ENCODE peak calls at places on chromosomes 7 and 10, in six cellular contexts. O, R, Y, K, V and L are unnamed samples.

GRCh38 chr10:11472158-11472753 is 139.2 kb downstream of the USP6NL start:
- DNase-seq in O (peak), K (peak), R (peak), V (no peak), Y (no peak), L (peak)

GRCh38 chr10:15455456-15455855 is 84.4 kb upstream of the FAM171A1 start:
- DNase-seq in V (no peak), Y (no peak), O (no peak), K (no peak), R (no peak), L (no peak)

GRCh38 chr10:69179089-69179742 is 818 bp upstream of the SUPV3L1 start:
- DNase-seq in Y (no peak), K (no peak), R (no peak), V (no peak), O (no peak), L (no peak)

GRCh38 chr7:124101173-124101768 is 68.4 kb upstream of the TMEM229A start:
- DNase-seq in R (peak), O (peak), Y (no peak), V (no peak), K (no peak), L (peak)

GRCh38 chr10:123742751-123743440 is 76.7 kb downstream of the GPR26 start:
- DNase-seq in V (no peak), R (no peak), Y (no peak), K (no peak), O (no peak), L (no peak)

GRCh38 chr10:90862908-90863514 is 5.2 kb upstream of the HTR7 start:
- DNase-seq in Y (no peak), K (no peak), O (no peak), R (peak), V (no peak), L (peak)

GRCh38 chr7:138865843-138866242 is 67.8 kb upstream of the ATP6V0A4 start:
- DNase-seq in R (no peak), O (peak), Y (no peak), K (no peak), V (no peak), L (no peak)

GRCh38 chr10:48981310-48981907 is 41.8 kb upstream of the LRRC18 start:
- DNase-seq in R (peak), K (peak), Y (no peak), V (peak), O (peak), L (peak)

GRCh38 chr10:129491123-129491734 is 24.2 kb downstream of the MGMT start:
- DNase-seq in R (peak), O (no peak), Y (no peak), K (no peak), V (no peak), L (peak)

GRCh38 chr10:49283491-49283890 is 15.5 kb upstream of the C10orf71 start:
- DNase-seq in Y (no peak), O (no peak), R (no peak), V (peak), K (no peak), L (no peak)

GRCh38 chr10:91613411-91614253 is 19.2 kb downstream of the PPP1R3C start:
- DNase-seq in V (no peak), O (peak), Y (peak), K (peak), R (peak), L (peak)

GRCh38 chr7:29793507-29793906 is 12.8 kb upstream of the WIPF3 start:
- DNase-seq in V (no peak), Y (no peak), O (no peak), R (no peak), K (no peak), L (no peak)

GRCh38 chr7:151631149-151631967 is 111.7 kb upstream of the RHEB start:
- DNase-seq in O (no peak), R (no peak), Y (no peak), K (no peak), V (no peak), L (no peak)

GRCh38 chr10:581776-582330 is 107.6 kb downstream of the DIP2C start:
- DNase-seq in R (no peak), K (no peak), Y (no peak), V (no peak), O (no peak), L (no peak)

GRCh38 chr10:79282388-79282787 is 64.9 kb upstream of the PPIF start:
- DNase-seq in V (no peak), K (no peak), O (no peak), Y (no peak), R (no peak), L (no peak)

GRCh38 chr10:70622981-70623844 is 20.7 kb upstream of the PRF1 start:
- DNase-seq in O (no peak), V (no peak), R (peak), Y (no peak), K (no peak), L (peak)

GRCh38 chr10:126634915-126635314 is 35.6 kb downstream of the C10orf90 start:
- DNase-seq in V (no peak), O (no peak), R (no peak), Y (no peak), K (peak), L (no peak)

GRCh38 chr7:26426096-26426495 is 134.4 kb downstream of the SNX10 start:
- DNase-seq in Y (no peak), V (no peak), K (no peak), O (no peak), R (no peak), L (no peak)

GRCh38 chr10:97713828-97714400 is 384 bp downstream of the MARVELD1 start:
- DNase-seq in V (no peak), R (peak), K (no peak), O (peak), Y (no peak), L (peak)

GRCh38 chr10:15262036-15262713 is 93.7 kb upstream of the NMT2 start:
- DNase-seq in K (no peak), O (no peak), V (no peak), R (peak), Y (no peak), L (peak)

GRCh38 chr7:30469303-30469702 is 9.3 kb downstream of the NOD1 start:
- DNase-seq in K (peak), V (peak), Y (peak), R (peak), O (peak), L (peak)

GRCh38 chr7:148546857-148547256 is 43.7 kb upstream of the C7orf33 start:
- DNase-seq in K (no peak), R (no peak), Y (no peak), O (no peak), V (no peak), L (no peak)

GRCh38 chr10:70255329-70256299 is 22.4 kb upstream of the PPA1 start:
- DNase-seq in V (no peak), Y (no peak), K (no peak), R (peak), O (peak), L (peak)

GRCh38 chr7:21099432-21099831 is 312.7 kb upstream of the SP8 start:
- DNase-seq in V (no peak), K (no peak), R (no peak), O (no peak), Y (no peak), L (no peak)

GRCh38 chr10:76282122-76283030 is 851.0 kb downstream of the LRMDA start:
- DNase-seq in V (no peak), O (no peak), R (peak), K (no peak), Y (no peak), L (peak)

GRCh38 chr10:114401195-114401741 is 3.0 kb downstream of the AFAP1L2 start:
- DNase-seq in V (no peak), K (peak), R (peak), O (no peak), Y (no peak), L (peak)

GRCh38 chr7:129914536-129915272 is 38.1 kb downstream of the UBE2H start:
- DNase-seq in R (peak), O (no peak), V (no peak), K (no peak), Y (no peak), L (peak)

GRCh38 chr7:32043688-32044087 is 26.5 kb downstream of the PDE1C start:
- DNase-seq in V (no peak), Y (peak), R (peak), K (no peak), O (no peak), L (peak)

GRCh38 chr7:152142976-152143665 is 117.6 kb downstream of the GALNT11 start:
- DNase-seq in R (no peak), Y (no peak), O (no peak), V (no peak), K (no peak), L (no peak)

GRCh38 chr7:22267989-22268615 is 88.9 kb downstream of the RAPGEF5 start:
- DNase-seq in Y (peak), K (no peak), R (no peak), O (no peak), V (no peak), L (peak)

GRCh38 chr10:116490028-116490662 is 55.6 kb upstream of the PNLIP start:
- DNase-seq in V (no peak), Y (no peak), R (peak), K (peak), O (no peak), L (peak)

GRCh38 chr10:94383515-94383914 is 18.8 kb upstream of the TBC1D12 start:
- DNase-seq in V (no peak), Y (no peak), K (no peak), O (no peak), R (no peak), L (no peak)

GRCh38 chr10:32104181-32104580 is 48.0 kb upstream of the KIF5B start:
- DNase-seq in K (no peak), R (peak), Y (no peak), O (no peak), V (no peak), L (peak)

GRCh38 chr7:39465055-39465929 is 100.9 kb upstream of the YAE1 start:
- DNase-seq in O (peak), V (no peak), K (peak), Y (peak), R (peak), L (peak)

GRCh38 chr7:105098863-105099515 is 85.0 kb downstream of the KMT2E start:
- DNase-seq in K (no peak), Y (no peak), R (no peak), O (no peak), V (no peak), L (no peak)

GRCh38 chr10:25113231-25114035 is 61.4 kb upstream of the GPR158 start:
- DNase-seq in R (peak), K (peak), O (peak), V (peak), Y (no peak), L (peak)

GRCh38 chr7:49980414-49980813 is 112.6 kb downstream of the ZPBP start:
- DNase-seq in R (no peak), O (no peak), V (no peak), Y (no peak), K (no peak), L (no peak)

GRCh38 chr10:33330543-33331019 is 3.9 kb downstream of the NRP1 start:
- DNase-seq in K (peak), V (peak), O (peak), Y (no peak), R (peak), L (peak)
- H3K4me3 ChIP-seq in K (peak), V (peak), O (peak), Y (peak), R (peak), L (peak)

DNA sequence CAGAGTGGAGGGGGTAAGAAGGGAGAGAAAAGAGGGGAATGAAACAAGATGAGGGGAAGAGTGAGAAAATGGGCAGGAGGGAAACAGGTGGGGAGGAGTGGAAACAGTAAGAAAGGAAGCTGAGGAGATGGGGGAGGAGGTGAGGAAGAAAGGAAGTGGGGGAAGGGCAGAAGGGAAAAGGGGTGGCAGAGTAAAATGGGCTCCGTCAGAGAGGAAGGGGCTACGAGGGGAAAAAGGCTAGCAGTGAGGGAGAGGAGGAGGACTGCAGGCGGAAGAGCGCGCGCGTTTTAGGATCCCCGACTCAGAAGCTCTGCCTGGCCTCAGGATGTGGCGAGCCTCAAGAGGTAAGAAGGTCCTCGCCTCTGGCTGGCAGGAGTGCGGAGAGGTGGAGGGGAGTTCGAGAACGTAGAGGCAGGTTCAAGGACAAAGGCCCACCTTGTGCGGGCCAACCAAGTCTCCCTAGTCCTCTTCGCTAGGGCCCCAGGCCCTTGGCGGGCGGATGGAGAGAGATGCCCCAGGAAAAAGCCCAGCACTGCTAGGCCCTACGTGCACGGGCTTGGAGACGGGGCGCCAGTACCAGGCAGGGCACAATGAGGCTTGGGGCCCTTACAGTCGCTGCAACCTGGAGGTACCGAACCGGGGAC is 5.8 kb upstream of the NKX2-3 start:
- DNase-seq in Y (no peak), V (no peak), R (no peak), O (no peak), K (no peak), L (no peak)
- H3K4me3 ChIP-seq in Y (no peak), V (no peak), R (no peak), O (no peak), K (no peak), L (no peak)

GRCh38 chr10:101063162-101063525 is 1.4 kb downstream of the KAZALD1 start:
- DNase-seq in O (no peak), Y (no peak), V (no peak), K (no peak), R (no peak), L (no peak)

GRCh38 chr10:101062231-101063161 is 707 bp downstream of the KAZALD1 start:
- DNase-seq in R (peak), O (peak), V (peak), Y (no peak), K (no peak), L (no peak)

GRCh38 chr10:101065479-101066145 is 3.8 kb downstream of the KAZALD1 start:
- DNase-seq in V (no peak), O (no peak), Y (no peak), K (no peak), R (peak), L (peak)

GRCh38 chr10:101064415-101065030 is 2.7 kb downstream of the KAZALD1 start:
- DNase-seq in V (no peak), O (no peak), R (no peak), Y (no peak), K (no peak), L (no peak)

DNA sequence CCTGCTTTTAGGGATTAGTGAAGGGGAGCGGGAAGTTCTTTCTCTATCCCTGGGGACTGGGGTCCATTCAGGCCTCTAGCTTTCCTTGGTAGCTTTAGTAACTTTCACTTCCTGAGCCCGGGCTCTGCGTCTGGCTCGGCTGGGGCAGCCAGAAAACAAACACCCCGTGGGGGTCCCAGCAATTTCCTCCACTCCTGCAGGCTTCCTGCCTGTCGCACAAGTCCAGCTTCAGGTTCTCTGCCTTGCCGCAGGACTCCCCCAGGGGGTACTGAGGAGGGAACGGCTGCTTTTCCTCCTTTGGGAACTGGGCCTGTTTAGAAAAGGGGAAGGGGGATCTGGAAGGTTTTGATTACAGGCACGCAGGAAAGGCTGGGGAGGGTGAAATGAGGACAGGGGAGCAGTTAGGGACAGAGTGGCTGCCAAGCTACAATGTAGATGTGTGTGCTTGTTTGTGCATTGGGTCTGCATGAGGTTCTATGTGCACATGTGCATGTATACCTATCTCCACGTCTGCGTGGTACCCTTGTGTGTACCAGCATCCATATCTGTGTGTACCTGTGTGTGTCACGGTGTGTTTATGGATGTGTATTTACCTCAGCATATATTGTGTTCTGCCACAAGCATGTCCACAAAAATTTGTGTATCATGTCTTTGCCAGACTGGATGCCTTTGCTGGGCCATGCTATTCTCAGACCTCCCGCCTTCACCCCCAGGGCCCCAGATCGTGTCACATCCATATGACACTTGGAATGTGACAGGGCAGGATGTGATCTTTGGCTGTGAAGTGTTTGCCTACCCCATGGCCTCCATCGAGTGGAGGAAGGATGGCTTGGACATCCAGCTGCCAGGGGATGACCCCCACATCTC is 2.0 kb downstream of the KAZALD1 start:
- DNase-seq in K (no peak), Y (no peak), R (no peak), V (no peak), O (no peak), L (no peak)
- H3K4me3 ChIP-seq in K (peak), Y (peak), R (no peak), V (no peak), O (no peak), L (peak)

DNA sequence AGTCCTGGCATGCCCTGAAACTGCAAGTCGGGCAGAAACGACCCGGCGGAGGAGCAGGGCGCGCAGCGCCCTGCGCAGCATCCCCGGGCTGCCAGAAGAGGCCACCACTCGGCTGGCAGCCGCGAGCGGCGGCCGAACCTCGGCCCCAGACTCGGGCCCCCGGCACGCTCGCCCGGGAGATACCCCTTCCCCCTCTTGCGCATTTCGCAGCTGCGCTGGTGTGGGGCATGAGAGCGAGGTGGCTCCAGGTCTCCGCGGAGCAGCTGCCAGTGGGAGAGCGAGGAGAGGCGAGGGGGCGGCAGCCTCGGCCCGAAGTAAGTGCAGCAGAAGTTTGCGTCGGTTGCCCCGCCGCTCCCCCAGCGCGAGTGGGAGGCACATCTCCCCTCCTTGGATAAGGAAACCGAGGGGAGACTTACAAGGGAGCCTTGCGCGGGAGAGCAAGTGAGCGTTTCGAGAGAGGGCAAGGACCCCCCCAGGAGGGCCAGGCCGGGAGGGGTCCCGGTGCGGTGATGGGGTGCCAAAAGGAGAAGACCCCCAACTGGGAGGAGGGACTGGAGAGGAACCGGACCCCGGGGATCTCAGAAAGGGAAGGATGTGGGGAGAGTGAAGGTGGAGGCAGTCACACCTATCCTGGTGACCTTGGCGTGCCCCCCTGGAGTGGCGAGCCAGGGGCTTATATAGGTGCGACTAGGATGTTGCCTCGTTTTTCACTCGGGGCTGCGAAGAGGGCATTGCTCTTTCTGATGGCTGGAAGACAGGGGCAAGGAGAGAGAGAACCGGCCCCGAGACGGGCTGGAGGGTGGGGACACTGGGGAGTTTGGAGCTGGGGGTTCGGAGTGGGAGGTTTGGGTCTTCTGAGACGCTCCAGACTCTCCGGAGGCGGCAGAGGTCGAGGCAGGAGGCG is 256.3 kb downstream of the OTUD1 start:
- DNase-seq in R (no peak), O (no peak), K (no peak), Y (no peak), V (no peak), L (no peak)
- H3K4me3 ChIP-seq in R (no peak), O (no peak), K (no peak), Y (no peak), V (no peak), L (no peak)

GRCh38 chr7:106613861-106614560 is 46.9 kb downstream of the CCDC71L start:
- DNase-seq in R (peak), K (no peak), Y (no peak), V (no peak), O (no peak), L (peak)
- H3K4me3 ChIP-seq in R (no peak), K (no peak), Y (no peak), V (no peak), O (no peak), L (no peak)

GRCh38 chr7:137636376-137636775 is 210.4 kb downstream of the DGKI start:
- DNase-seq in Y (no peak), R (no peak), V (no peak), K (no peak), O (no peak), L (no peak)
- H3K4me3 ChIP-seq in Y (no peak), R (no peak), V (no peak), K (no peak), O (no peak), L (no peak)

GRCh38 chr7:74092321-74092963 is 8.8 kb downstream of the LIMK1 start:
- DNase-seq in V (no peak), R (no peak), O (no peak), K (no peak), Y (no peak), L (no peak)
- H3K4me3 ChIP-seq in V (peak), R (no peak), O (no peak), K (no peak), Y (no peak), L (no peak)

GRCh38 chr10:72081210-72081609 is 7.1 kb downstream of the SPOCK2 start:
- DNase-seq in K (no peak), V (no peak), Y (no peak), O (peak), R (no peak), L (no peak)
- H3K4me3 ChIP-seq in K (no peak), V (no peak), Y (no peak), O (peak), R (no peak), L (no peak)

GRCh38 chr7:1602386-1602785 is 32.6 kb upstream of the PSMG3 start:
- DNase-seq in V (no peak), O (no peak), Y (no peak), K (no peak), R (no peak), L (no peak)
- H3K4me3 ChIP-seq in V (no peak), O (no peak), Y (no peak), K (no peak), R (no peak), L (no peak)